ENCODE peak calls at places on chromosomes 13 and 19, in eight cellular contexts. B is ascending aorta; D is body of pancreas; A is tibial nerve; K is left lung; O is CD8-positive, alpha-beta memory T cell; F is pancreas; Q is brain microvascular endothelial cell. J is an unnamed sample.

GRCh38 chr13:114019367-114019766 is 45.5 kb upstream of the C13orf46 start:
- DNase-seq in B (no peak), D (no peak), A (no peak), K (no peak), O (peak), F (no peak), Q (no peak), J (no peak)

GRCh38 chr13:44698076-44698475 is 121.9 kb upstream of the TSC22D1 start:
- DNase-seq in B (no peak), D (no peak), A (no peak), K (no peak), O (no peak), F (no peak), Q (no peak), J (peak)

GRCh38 chr13:46267166-46267565 is 55.4 kb downstream of the LRRC63 start:
- DNase-seq in B (no peak), D (no peak), A (no peak), K (no peak), O (no peak), F (no peak), Q (no peak), J (no peak)

GRCh38 chr13:35672611-35673010 is 196.1 kb upstream of the MAB21L1 start:
- DNase-seq in B (no peak), D (no peak), A (no peak), K (no peak), O (no peak), F (no peak), Q (no peak), J (no peak)

GRCh38 chr13:44317752-44318550 is 55.7 kb upstream of the SERP2 start:
- DNase-seq in B (no peak), D (no peak), A (no peak), K (no peak), O (no peak), F (no peak), Q (no peak), J (no peak)

GRCh38 chr13:26664942-26665341 is 95.6 kb downstream of the GPR12 start:
- DNase-seq in B (no peak), D (no peak), A (no peak), K (no peak), O (no peak), F (no peak), Q (no peak), J (no peak)

GRCh38 chr19:18650048-18650435 is 13.2 kb downstream of the KLHL26 start:
- DNase-seq in B (peak), D (no peak), A (peak), K (no peak), O (no peak), F (no peak), Q (peak), J (no peak)

GRCh38 chr19:12611361-12611699 is 610 bp downstream of the ZNF791 start:
- DNase-seq in B (peak), D (peak), A (peak), K (no peak), O (no peak), F (peak), Q (peak), J (no peak)

GRCh38 chr13:49300716-49301589 is 53.2 kb downstream of the CDADC1 start:
- DNase-seq in B (peak), D (peak), A (no peak), K (no peak), O (peak), F (peak), Q (peak), J (peak)

GRCh38 chr13:96551540-96551939 is 442.7 kb downstream of the OXGR1 start:
- DNase-seq in B (no peak), D (no peak), A (no peak), K (no peak), O (no peak), F (no peak), Q (no peak), J (no peak)

GRCh38 chr13:77767413-77767812 is 69.9 kb downstream of the SLAIN1 start:
- DNase-seq in B (no peak), D (no peak), A (no peak), K (no peak), O (no peak), F (no peak), Q (no peak), J (no peak)

GRCh38 chr13:56706485-56706884 is 434.2 kb upstream of the PRR20A start:
- DNase-seq in B (no peak), D (no peak), A (no peak), K (no peak), O (no peak), F (no peak), Q (no peak), J (no peak)

GRCh38 chr13:71759506-71760225 is 107.3 kb downstream of the DACH1 start:
- DNase-seq in B (no peak), D (no peak), A (no peak), K (peak), O (no peak), F (no peak), Q (no peak), J (no peak)

GRCh38 chr13:87035538-87035937 is 635.6 kb upstream of the SLITRK5 start:
- DNase-seq in B (no peak), D (no peak), A (no peak), K (no peak), O (no peak), F (no peak), Q (no peak), J (no peak)

GRCh38 chr13:67119481-67119883 is 110.7 kb downstream of the PCDH9 start:
- DNase-seq in B (no peak), D (no peak), A (no peak), K (no peak), O (no peak), F (no peak), Q (peak), J (no peak)

DNA sequence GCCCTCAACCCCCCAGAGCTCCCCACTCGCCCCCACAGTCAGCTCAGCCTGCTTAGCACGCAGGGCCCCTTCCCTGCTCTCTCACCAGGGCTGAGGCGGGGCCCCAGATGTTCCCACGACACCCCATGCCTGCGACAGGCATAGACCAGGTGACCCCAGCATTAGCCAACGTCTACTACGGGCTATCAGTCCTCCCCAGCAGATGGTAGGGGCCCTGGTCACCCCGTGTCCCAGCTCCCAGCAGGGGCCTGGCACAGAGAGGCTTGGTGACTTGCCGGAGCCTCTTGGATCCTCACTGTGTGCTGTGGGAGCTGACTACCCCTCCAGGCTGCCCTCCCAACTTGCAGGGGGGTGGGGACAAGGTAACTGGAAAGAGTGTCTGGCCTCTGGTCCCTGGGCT is 80.6 kb downstream of the KDM4B start:
- DNase-seq in B (no peak), D (no peak), A (no peak), K (no peak), O (no peak), F (no peak), Q (no peak), J (no peak)
- H3K27ac ChIP-seq in B (no peak), D (no peak), A (peak), K (no peak), O (no peak), F (no peak), Q (no peak), J (no peak)

GRCh38 chr19:1616875-1617274 is 11.6 kb upstream of the UQCR11 start:
- DNase-seq in B (no peak), D (no peak), A (no peak), K (no peak), O (no peak), F (no peak), Q (no peak), J (no peak)
- H3K27ac ChIP-seq in B (no peak), D (no peak), A (no peak), K (no peak), O (no peak), F (no peak), Q (no peak), J (no peak)

GRCh38 chr19:2888739-2889224 is 11.9 kb upstream of the ZNF57 start:
- DNase-seq in B (no peak), D (peak), A (no peak), K (peak), O (peak), F (peak), Q (no peak), J (no peak)
- H3K27ac ChIP-seq in B (no peak), D (no peak), A (no peak), K (peak), O (no peak), F (peak), Q (no peak), J (no peak)

GRCh38 chr19:7346488-7346971 is 2.2 kb upstream of the ARHGEF18 start:
- DNase-seq in B (peak), D (no peak), A (no peak), K (no peak), O (no peak), F (no peak), Q (no peak), J (no peak)

GRCh38 chr19:7351861-7352260 is 3.1 kb downstream of the ARHGEF18 start:
- DNase-seq in B (no peak), D (no peak), A (no peak), K (no peak), O (no peak), F (no peak), Q (no peak), J (no peak)

GRCh38 chr19:7349961-7350711 is 1.4 kb downstream of the ARHGEF18 start:
- DNase-seq in B (peak), D (no peak), A (no peak), K (no peak), O (peak), F (no peak), Q (no peak), J (no peak)

GRCh38 chr19:7348587-7349230 is at the start of gene ARHGEF18:
- DNase-seq in B (peak), D (no peak), A (no peak), K (peak), O (peak), F (no peak), Q (no peak), J (no peak)

GRCh38 chr19:7349231-7349591 is 474 bp downstream of the ARHGEF18 start:
- DNase-seq in B (no peak), D (no peak), A (no peak), K (no peak), O (no peak), F (no peak), Q (no peak), J (no peak)
- H3K27ac ChIP-seq in B (no peak), D (no peak), A (no peak), K (peak), O (peak), F (no peak), Q (no peak), J (no peak)

GRCh38 chr19:56138069-56138468 is 3.0 kb upstream of the ZNF444 start:
- DNase-seq in B (no peak), D (peak), A (no peak), K (no peak), O (no peak), F (no peak), Q (no peak), J (no peak)
- H3K27ac ChIP-seq in B (no peak), D (peak), A (no peak), K (peak), O (no peak), F (peak), Q (no peak), J (no peak)

DNA sequence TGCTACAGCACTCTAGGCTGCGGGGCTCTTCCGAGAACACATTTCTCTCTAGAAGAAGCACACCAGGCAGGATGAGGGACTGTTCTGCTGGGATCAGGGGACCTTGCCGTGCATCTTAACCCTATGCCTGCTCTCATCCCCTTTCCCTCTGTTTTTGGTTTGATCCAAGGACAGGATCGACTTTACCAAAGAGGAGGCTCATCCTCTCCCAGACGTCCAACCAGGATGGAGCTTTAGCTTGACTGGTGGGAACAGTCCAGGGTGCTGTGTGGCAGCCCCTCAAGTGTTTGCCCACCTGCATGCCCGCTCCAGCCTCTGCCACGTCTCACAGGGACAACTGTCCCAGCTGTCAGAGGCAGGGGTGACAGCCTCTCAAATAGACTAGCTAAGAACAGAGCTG is 42.3 kb upstream of the KCTD15 start:
- DNase-seq in B (no peak), D (no peak), A (no peak), K (no peak), O (no peak), F (no peak), Q (no peak), J (no peak)
- H3K27ac ChIP-seq in B (no peak), D (no peak), A (no peak), K (no peak), O (no peak), F (no peak), Q (no peak), J (no peak)

J was measured in substantia nigra.